ENCODE peak calls at places on chromosomes 3 and 15, in five cellular contexts. V, B, E, N and Y are unnamed samples.

GRCh38 chr3:149145361-149145760 is 15.9 kb downstream of the HPS3 start:
- DNase-seq in B (no peak), V (no peak), E (no peak), N (no peak), Y (no peak)

GRCh38 chr3:41769106-41769505 is 192.8 kb downstream of the ULK4 start:
- DNase-seq in E (no peak), V (no peak), B (no peak), N (no peak), Y (no peak)

GRCh38 chr3:14533457-14533958 is 6.6 kb downstream of the GRIP2 start:
- DNase-seq in V (no peak), B (no peak), N (no peak), E (no peak), Y (no peak)

GRCh38 chr3:95923496-95924210 is 890.7 kb upstream of the EPHA6 start:
- DNase-seq in B (peak; percentile 97), V (peak; percentile 1), E (no peak), N (peak; percentile 2), Y (peak; percentile 1)

GRCh38 chr15:38059665-38060064 is 125.2 kb downstream of the TMCO5A start:
- DNase-seq in N (no peak), V (no peak), B (peak; percentile 77), E (no peak), Y (no peak)

GRCh38 chr3:103499967-103500366 is 1065.2 kb downstream of the ZPLD1 start:
- DNase-seq in B (no peak), V (no peak), N (no peak), E (no peak), Y (no peak)

GRCh38 chr3:48636149-48636548 is 888 bp upstream of the SLC26A6 start:
- DNase-seq in V (no peak), E (no peak), B (no peak), N (no peak), Y (no peak)

GRCh38 chr3:71962561-71963240 is 177.8 kb upstream of the PROK2 start:
- DNase-seq in E (no peak), B (peak; percentile 18), V (no peak), N (peak; percentile 76), Y (no peak)

GRCh38 chr3:9810357-9810726 is 280 bp downstream of the TTLL3 start:
- DNase-seq in E (no peak), V (no peak), B (no peak), N (no peak), Y (no peak)

GRCh38 chr3:176951144-176951543 is 246.1 kb downstream of the TBL1XR1 start:
- DNase-seq in V (no peak), N (no peak), B (no peak), E (no peak), Y (no peak)

GRCh38 chr3:114392831-114393230 is 99.0 kb downstream of the TIGIT start:
- DNase-seq in B (no peak), N (peak; percentile 76), E (no peak), V (no peak), Y (no peak)

GRCh38 chr15:86183765-86184491 is 104.3 kb downstream of the AGBL1 start:
- DNase-seq in N (no peak), B (no peak), V (no peak), E (no peak), Y (no peak)

GRCh38 chr3:1093216-1093615 is 392 bp downstream of the CNTN6 start:
- DNase-seq in V (no peak), E (no peak), N (no peak), B (no peak), Y (no peak)

GRCh38 chr3:133477497-133477896 is 77.6 kb downstream of the BFSP2 start:
- DNase-seq in E (no peak), B (no peak), N (no peak), V (no peak), Y (no peak)

GRCh38 chr3:170440346-170440745 is 21.7 kb downstream of the CLDN11 start:
- DNase-seq in V (no peak), N (peak; percentile 79), E (no peak), B (no peak), Y (no peak)

DNA sequence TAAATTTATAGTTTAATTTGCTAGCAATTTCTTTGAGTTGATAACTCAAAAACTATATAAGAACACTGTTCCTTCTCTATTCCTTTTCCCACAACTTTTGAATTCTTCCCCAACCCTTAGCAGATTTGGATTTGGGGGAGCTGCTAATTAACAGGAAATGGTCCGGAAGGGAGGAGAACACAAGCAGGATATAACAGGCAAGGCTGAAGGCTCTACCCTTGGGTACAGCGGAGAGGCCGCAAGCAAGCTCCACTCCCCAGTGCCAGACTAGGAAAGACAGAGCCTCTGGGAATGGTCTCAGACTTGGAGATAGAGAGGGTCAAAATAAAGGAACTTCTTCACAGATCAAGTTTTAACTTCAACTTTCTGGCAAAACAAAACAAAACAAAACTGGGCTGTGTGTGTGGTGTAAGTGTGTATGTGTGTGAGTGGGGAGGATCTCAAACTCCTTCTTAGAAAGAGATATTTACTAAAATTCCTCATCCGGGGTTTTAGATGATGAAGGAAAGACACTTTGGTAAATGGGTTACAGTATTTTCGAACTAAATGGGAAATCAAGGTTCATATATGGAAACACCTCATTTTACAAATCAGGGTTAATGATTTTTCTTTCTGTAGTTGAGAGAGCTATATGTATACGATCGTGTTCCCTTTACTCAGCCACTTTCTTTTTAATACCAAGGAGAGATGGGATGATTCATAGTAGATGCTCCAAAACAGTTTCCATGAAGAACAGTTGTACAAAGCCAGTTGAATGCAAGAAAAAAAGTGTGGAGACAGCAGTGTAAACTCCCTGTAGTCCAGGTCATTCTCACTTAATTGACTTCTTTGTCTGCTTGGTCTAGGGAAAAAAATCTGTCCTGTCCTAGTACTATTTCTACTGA is 161.1 kb downstream of the TP63 start:
- DNase-seq in N (peak; percentile 74), E (no peak), B (no peak), V (peak; percentile 41), Y (no peak)
- TF ChIP-seq EZH2 in N (no peak), E (no peak), B (no peak), V (no peak), Y (no peak)

DNA sequence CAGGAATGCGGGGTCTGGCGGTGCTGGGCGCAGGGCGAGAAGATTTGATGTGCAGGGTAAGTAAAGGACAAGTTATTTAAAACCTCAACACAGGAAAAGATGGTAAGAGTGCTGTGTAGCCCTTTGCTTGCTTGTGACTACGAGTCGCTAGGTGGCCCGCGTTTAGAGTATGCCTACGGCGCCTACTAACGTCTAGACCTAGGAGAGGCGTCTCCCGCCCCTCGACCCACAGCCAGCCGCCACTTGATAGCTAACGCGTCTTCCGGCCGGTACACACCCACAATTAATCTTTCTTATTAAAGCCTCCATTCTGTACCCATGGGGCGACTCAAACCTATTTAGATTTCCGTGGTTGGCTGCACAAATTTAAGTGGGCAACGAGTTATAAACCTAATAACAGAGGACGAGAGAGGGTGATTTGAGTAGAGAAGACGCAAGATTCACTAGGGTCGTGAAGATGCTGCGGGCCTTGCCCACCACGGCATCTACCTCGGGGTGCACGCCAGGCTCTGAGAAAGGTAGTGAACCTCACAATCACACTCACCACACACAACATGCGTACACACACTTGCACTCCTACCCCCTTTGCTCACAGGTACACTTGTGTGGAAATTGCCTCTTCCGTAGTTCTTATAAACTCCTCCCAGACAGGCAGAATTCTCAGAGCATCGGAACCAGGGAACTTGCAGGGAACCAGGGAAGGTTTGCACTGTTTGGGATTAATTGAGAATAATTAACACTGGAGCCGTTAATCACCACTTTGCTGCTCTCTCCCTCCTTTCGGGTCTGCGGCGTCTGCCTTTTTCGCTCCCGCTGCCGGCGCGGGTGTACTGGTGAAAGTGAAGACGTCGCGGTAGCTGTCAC is 12.1 kb downstream of the SOX2 start:
- DNase-seq in V (no peak), N (no peak), B (no peak), E (no peak), Y (no peak)
- TF ChIP-seq EZH2 in V (no peak), N (peak; percentile 99), B (peak; percentile 75), E (no peak), Y (no peak)

GRCh38 chr3:52983336-52983807 is 62.5 kb downstream of the SFMBT1 start:
- DNase-seq in E (no peak), B (no peak), N (no peak), V (no peak), Y (no peak)
- TF ChIP-seq EZH2 in E (no peak), B (no peak), N (no peak), V (no peak), Y (no peak)

DNA sequence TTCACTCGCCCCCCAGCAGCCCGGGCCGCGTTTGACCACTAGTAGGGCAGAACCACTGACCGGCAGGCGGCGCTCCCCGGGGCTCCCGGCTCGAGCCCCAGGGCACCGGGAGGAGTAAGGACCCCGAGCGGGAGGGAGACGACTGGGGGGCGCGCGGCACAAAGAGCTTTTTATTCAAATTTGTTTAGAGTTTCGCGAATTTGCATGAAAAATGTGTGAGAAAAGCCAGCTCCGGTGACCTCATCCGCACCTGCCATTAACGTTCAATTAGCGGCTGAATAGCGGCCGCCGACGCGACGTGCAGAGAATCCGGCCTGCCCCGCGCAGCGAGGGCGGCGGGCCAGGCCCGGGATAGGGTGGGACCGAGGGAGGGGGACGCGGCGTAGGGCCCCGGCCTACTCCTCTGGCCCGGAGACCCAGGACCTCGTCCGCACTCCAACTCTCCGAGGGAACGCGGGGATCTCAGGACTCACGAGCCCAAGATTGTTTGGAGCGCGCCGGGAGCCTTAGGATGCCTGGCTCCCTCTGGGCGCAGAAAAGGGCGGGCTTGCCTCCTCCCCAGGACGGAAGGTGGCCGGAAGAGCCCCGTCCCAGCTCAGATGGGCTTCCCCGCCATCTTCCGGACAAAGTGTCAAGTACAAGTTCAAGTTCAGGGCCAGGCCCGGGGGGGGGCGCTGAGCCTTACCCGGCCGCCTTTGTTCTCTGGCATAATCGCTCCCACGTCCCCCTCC is 64.9 kb upstream of the POLG start:
- DNase-seq in B (no peak), V (peak; percentile 54), N (no peak), E (no peak), Y (no peak)
- TF ChIP-seq EZH2 in B (peak; percentile 56), V (no peak), N (peak; percentile 58), E (no peak), Y (no peak)